ENCODE peak calls at places on chromosome 7, in seven cellular contexts. B is sigmoid colon, J is IMR-90, I is A549, L is ovary, F is psoas muscle, T is NT2/D1. X is an unnamed sample.
A peak's percentile ranks its signal among the peaks of the same experiment; 100 is the strongest.

GRCh38 chr7:92880212-92881090 is 44.1 kb upstream of the CDK6 start:
- DNase-seq in I (no peak), T (peak; percentile 15), F (peak; percentile 36), L (no peak), J (no peak), B (no peak), X (no peak)

GRCh38 chr7:111362660-111363059 is 199.6 kb downstream of the IMMP2L start:
- DNase-seq in F (no peak), J (peak; percentile 78), L (no peak), I (no peak), B (no peak), T (no peak), X (no peak)

GRCh38 chr7:114084381-114085312 is 165.8 kb upstream of the PPP1R3A start:
- DNase-seq in B (peak; percentile 85), T (no peak), I (peak; percentile 12), F (peak; percentile 78), L (peak; percentile 67), J (no peak), X (peak; percentile 28)

GRCh38 chr7:33781796-33782195 is 123.5 kb upstream of the BMPER start:
- DNase-seq in L (no peak), B (no peak), F (no peak), J (no peak), I (no peak), T (no peak), X (no peak)

GRCh38 chr7:26865094-26865388 is 651 bp upstream of the SKAP2 start:
- DNase-seq in I (peak; percentile 74), F (no peak), B (peak; percentile 86), J (no peak), L (no peak), T (no peak), X (peak; percentile 53)

GRCh38 chr7:137994091-137994688 is 7.7 kb downstream of the CREB3L2 start:
- DNase-seq in B (no peak), T (no peak), L (no peak), I (no peak), F (no peak), J (no peak), X (no peak)

GRCh38 chr7:136405931-136406777 is 429.0 kb upstream of the MTPN start:
- DNase-seq in B (peak; percentile 67), L (no peak), I (peak; percentile 22), T (peak; percentile 71), F (no peak), J (peak; percentile 53), X (no peak)

GRCh38 chr7:157589680-157590079 is 252.9 kb downstream of the DNAJB6 start:
- DNase-seq in T (no peak), F (no peak), J (no peak), L (no peak), B (peak; percentile 33), I (no peak), X (no peak)

GRCh38 chr7:18550574-18550973 is 55.0 kb downstream of the HDAC9 start:
- DNase-seq in L (no peak), F (no peak), I (no peak), T (no peak), B (no peak), J (no peak), X (no peak)

GRCh38 chr7:721619-722248 is 4.8 kb upstream of the DNAAF5 start:
- DNase-seq in F (no peak), L (no peak), B (no peak), I (no peak), J (no peak), T (no peak), X (no peak)

GRCh38 chr7:155208681-155209477 is 88.8 kb upstream of the INSIG1 start:
- DNase-seq in I (peak; percentile 63), F (no peak), B (no peak), J (peak; percentile 47), L (no peak), T (no peak), X (peak; percentile 66)

GRCh38 chr7:18363751-18364402 is 131.7 kb upstream of the HDAC9 start:
- DNase-seq in J (no peak), T (no peak), I (no peak), L (no peak), B (no peak), F (no peak), X (no peak)

GRCh38 chr7:125927556-125927955 is 997.9 kb upstream of the POT1 start:
- DNase-seq in F (no peak), L (no peak), T (no peak), J (no peak), B (no peak), I (no peak), X (no peak)

GRCh38 chr7:26081627-26082026 is 70.4 kb upstream of the NFE2L3 start:
- DNase-seq in T (no peak), J (no peak), L (no peak), B (no peak), F (no peak), I (no peak), X (no peak)

GRCh38 chr7:149381245-149381644 is 79.6 kb downstream of the ZNF777 start:
- DNase-seq in L (no peak), B (no peak), T (no peak), I (no peak), F (no peak), J (no peak), X (no peak)

GRCh38 chr7:144786522-144786921 is 49.3 kb downstream of the TPK1 start:
- DNase-seq in J (no peak), I (no peak), B (no peak), L (no peak), F (no peak), T (no peak), X (no peak)

GRCh38 chr7:16028103-16028502 is 341.6 kb upstream of the MEOX2 start:
- DNase-seq in J (peak; percentile 95), I (no peak), F (no peak), B (no peak), L (no peak), T (no peak), X (no peak)

GRCh38 chr7:131629203-131629871 is 72.9 kb upstream of the PODXL start:
- DNase-seq in L (no peak), F (no peak), T (no peak), B (no peak), J (peak; percentile 66), I (peak; percentile 65), X (no peak)

GRCh38 chr7:97006146-97006950 is 995 bp downstream of the DLX6 start:
- DNase-seq in J (peak; percentile 1), L (no peak), B (no peak), I (peak; percentile 36), F (no peak), T (no peak), X (no peak)

GRCh38 chr7:151373599-151373998 is 32.0 kb downstream of the NUB1 start:
- DNase-seq in B (peak; percentile 40), F (no peak), J (no peak), L (no peak), I (no peak), T (no peak), X (no peak)

GRCh38 chr7:20269726-20270125 is 52.5 kb upstream of the MACC1 start:
- DNase-seq in J (peak; percentile 33), L (no peak), F (no peak), B (no peak), T (no peak), I (no peak), X (no peak)

GRCh38 chr7:99433158-99433557 is 5.4 kb downstream of the PTCD1 start:
- DNase-seq in B (no peak), J (no peak), L (no peak), I (no peak), F (no peak), T (no peak), X (no peak)
- H3K4me1 ChIP-seq in B (peaks cover 8% of the 10 kb centered on the region), J (no peaks in the 10 kb centered on the region), L (no peaks in the 10 kb centered on the region), I (peaks cover 9% of the 10 kb centered on the region), F (peaks cover 8% of the 10 kb centered on the region), T (no peaks in the 10 kb centered on the region), X (peaks cover 6% of the 10 kb centered on the region)

DNA sequence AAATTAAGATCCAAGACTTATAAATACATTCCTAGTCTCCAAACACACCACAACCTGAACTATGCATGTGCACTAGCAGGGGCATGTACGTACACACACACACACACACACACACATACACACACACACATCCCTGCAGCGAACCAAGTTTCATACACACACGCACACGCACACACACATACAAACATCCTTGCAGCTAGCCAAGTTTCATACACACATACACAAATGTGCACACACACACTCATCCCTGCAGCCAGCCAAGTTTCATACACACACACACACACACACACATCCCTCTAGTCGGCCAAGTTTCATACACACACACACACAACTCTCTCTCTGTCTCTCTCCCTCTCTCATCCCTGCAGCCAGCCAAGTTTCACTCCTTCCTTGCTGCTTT is 82.7 kb upstream of the WIPF3 start:
- DNase-seq in I (no peak), T (no peak), B (no peak), J (peak; percentile 15), F (no peak), L (peak; percentile 31), X (no peak)
- H3K4me1 ChIP-seq in I (peaks cover 22% of the 10 kb centered on the region), T (no peaks in the 10 kb centered on the region), B (peaks cover 11% of the 10 kb centered on the region), J (peaks cover 3% of the 10 kb centered on the region), F (no peaks in the 10 kb centered on the region), L (peaks cover 3% of the 10 kb centered on the region), X (no peaks in the 10 kb centered on the region)

DNA sequence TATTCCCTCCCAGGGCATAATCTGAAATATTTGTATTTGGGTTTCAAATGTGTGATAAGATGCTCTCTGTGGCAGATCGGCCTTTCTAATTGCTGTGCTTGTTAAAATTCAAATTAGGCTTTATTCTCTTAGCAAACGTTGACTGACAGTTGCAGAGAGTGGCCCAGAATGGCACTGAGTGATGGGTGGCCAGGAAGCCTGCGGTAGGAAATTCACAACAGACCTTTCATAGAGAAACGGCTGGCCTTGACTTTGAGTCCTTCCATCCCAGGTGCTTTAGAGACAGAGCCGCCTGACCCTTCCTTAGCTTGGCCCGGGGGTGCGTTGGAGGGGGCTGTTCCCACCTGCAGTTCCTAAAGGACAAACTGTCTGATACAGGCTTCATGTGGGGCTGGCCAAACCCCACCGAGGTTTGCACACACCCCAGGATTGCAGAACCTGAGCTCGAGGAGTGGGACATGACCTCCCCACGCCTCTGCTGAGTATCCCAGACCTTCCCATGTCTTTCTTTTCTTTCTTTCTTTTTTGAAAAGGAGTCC is 152.7 kb downstream of the CUX1 start:
- DNase-seq in I (no peak), J (no peak), B (no peak), L (no peak), T (no peak), F (no peak), X (no peak)
- H3K4me1 ChIP-seq in I (peaks cover 3% of the 10 kb centered on the region), J (no peaks in the 10 kb centered on the region), B (peaks cover 7% of the 10 kb centered on the region), L (peaks cover 2% of the 10 kb centered on the region), T (peaks cover under 1% of the 10 kb centered on the region), F (peaks cover 18% of the 10 kb centered on the region), X (no peaks in the 10 kb centered on the region)

DNA sequence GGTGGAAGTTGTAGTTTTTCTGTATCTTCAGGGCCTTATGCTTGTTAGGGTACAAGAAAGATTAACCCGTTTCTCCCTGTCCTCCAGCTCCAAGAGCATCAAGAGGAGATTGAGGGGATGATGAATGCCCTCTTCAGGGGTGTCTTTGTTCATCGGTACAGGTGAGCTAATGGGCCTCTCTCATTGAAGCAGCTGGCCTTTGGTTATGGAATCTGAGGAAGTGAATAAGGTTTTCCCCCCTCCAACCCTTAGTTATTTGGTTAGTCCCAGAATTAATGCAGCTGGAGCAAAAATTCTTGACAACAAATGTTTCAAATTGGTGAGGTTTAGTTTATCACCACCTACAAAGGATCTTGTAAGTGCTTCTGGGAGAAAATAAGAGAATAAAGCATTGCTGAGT is 17.5 kb downstream of the STAG3 start:
- DNase-seq in B (no peak), I (no peak), T (no peak), L (no peak), J (no peak), F (no peak), X (no peak)
- H3K4me1 ChIP-seq in B (no peaks in the 10 kb centered on the region), I (peaks cover 2% of the 10 kb centered on the region), T (no peaks in the 10 kb centered on the region), L (no peaks in the 10 kb centered on the region), J (peaks cover 3% of the 10 kb centered on the region), F (no peaks in the 10 kb centered on the region), X (no peaks in the 10 kb centered on the region)

X was measured in tibial artery.